ENCODE peak calls at places on chromosomes 3 and 15, in four cellular contexts. R is K562, C is GM12878, W is A549. N is an unnamed sample.
A peak's percentile ranks its signal among the peaks of the same experiment; 100 is the strongest.

GRCh38 chr3:105885261-105885660 is 16.4 kb upstream of the CBLB start:
- DNase-seq in R (no peak), C (no peak), W (no peak), N (no peak)

GRCh38 chr3:52357151-52358080 is 41.3 kb downstream of the DNAH1 start:
- DNase-seq in R (no peak), C (no peak), W (no peak), N (no peak)

GRCh38 chr15:96402403-96402802 is 71.9 kb downstream of the NR2F2 start:
- DNase-seq in R (peak; percentile 24), C (no peak), W (no peak), N (no peak)

GRCh38 chr15:81888748-81889479 is 156.9 kb downstream of the MEX3B start:
- DNase-seq in R (no peak), C (no peak), W (no peak), N (peak; percentile 76)

GRCh38 chr15:69909719-69910444 is 187.8 kb downstream of the TLE3 start:
- DNase-seq in R (peak; percentile 8), C (no peak), W (no peak), N (no peak)

GRCh38 chr3:137767146-137768020 is 3.3 kb downstream of the SOX14 start:
- DNase-seq in R (no peak), C (no peak), W (no peak), N (no peak)

GRCh38 chr15:70252936-70253280 is 155.2 kb upstream of the TLE3 start:
- DNase-seq in R (no peak), C (no peak), W (no peak), N (no peak)

GRCh38 chr15:90344632-90345031 is 7.5 kb upstream of the ZNF774 start:
- DNase-seq in R (no peak), C (no peak), W (no peak), N (no peak)

GRCh38 chr3:12148183-12148940 is 10.3 kb downstream of the TIMP4 start:
- DNase-seq in R (no peak), C (no peak), W (no peak), N (no peak)

GRCh38 chr3:12706504-12707253 is 42.8 kb upstream of the RAF1 start:
- DNase-seq in R (peak; percentile 87), C (peak; percentile 45), W (peak; percentile 59), N (peak; percentile 74)

GRCh38 chr3:195609229-195609628 is 25.5 kb upstream of the APOD start:
- DNase-seq in R (no peak), C (no peak), W (no peak), N (no peak)

GRCh38 chr15:74420193-74420905 is 13.4 kb downstream of the SEMA7A start:
- DNase-seq in R (no peak), C (no peak), W (no peak), N (no peak)

GRCh38 chr15:64515196-64515595 is 54.8 kb downstream of the ZNF609 start:
- DNase-seq in R (no peak), C (no peak), W (no peak), N (no peak)

GRCh38 chr15:74010929-74011540 is 16.5 kb downstream of the PML start:
- DNase-seq in R (no peak), C (no peak), W (no peak), N (no peak)

GRCh38 chr3:72299321-72299802 is 514.4 kb upstream of the PROK2 start:
- DNase-seq in R (no peak), C (no peak), W (no peak), N (peak; percentile 59)

GRCh38 chr3:37168896-37169295 is 5.5 kb downstream of the LRRFIP2 start:
- DNase-seq in R (no peak), C (no peak), W (no peak), N (no peak)

GRCh38 chr3:21889166-21889565 is 138.2 kb upstream of the ZNF385D start:
- DNase-seq in R (no peak), C (no peak), W (no peak), N (no peak)

GRCh38 chr3:134251731-134252391 is 1.2 kb upstream of the RYK start:
- DNase-seq in R (no peak), C (no peak), W (no peak), N (no peak)

GRCh38 chr15:101318810-101319200 is 23.8 kb upstream of the SNRPA1 start:
- DNase-seq in R (no peak), C (no peak), W (no peak), N (no peak)

GRCh38 chr3:9068044-9068443 is 104.8 kb upstream of the RAD18 start:
- DNase-seq in R (no peak), C (no peak), W (no peak), N (no peak)

GRCh38 chr3:32226875-32227500 is 11.5 kb upstream of the CMTM8 start:
- DNase-seq in R (no peak), C (no peak), W (peak; percentile 23), N (peak; percentile 30)

GRCh38 chr3:184568918-184569829 is 7.6 kb downstream of the EPHB3 start:
- DNase-seq in R (peak; percentile 9), C (no peak), W (no peak), N (peak; percentile 97)

GRCh38 chr15:36501063-36501678 is 78.3 kb upstream of the CDIN1 start:
- DNase-seq in R (peak; percentile 72), C (peak; percentile 19), W (peak; percentile 13), N (peak; percentile 79)

GRCh38 chr15:68483165-68483564 is 51.2 kb upstream of the ITGA11 start:
- DNase-seq in R (no peak), C (no peak), W (no peak), N (no peak)

GRCh38 chr15:59313703-59314332 is 58.9 kb downstream of the MYO1E start:
- DNase-seq in R (no peak), C (peak; percentile 81), W (peak; percentile 67), N (peak; percentile 47)

GRCh38 chr3:59777559-59778178 is 727.8 kb upstream of the CFAP20DC start:
- DNase-seq in R (no peak), C (no peak), W (no peak), N (no peak)

GRCh38 chr3:169515132-169515531 is 148.4 kb downstream of the MECOM start:
- DNase-seq in R (no peak), C (no peak), W (no peak), N (no peak)

GRCh38 chr3:142394921-142395622 is 52.8 kb downstream of the XRN1 start:
- DNase-seq in R (peak; percentile 15), C (no peak), W (no peak), N (peak; percentile 30)

GRCh38 chr3:195263193-195263924 is 7.6 kb downstream of the XXYLT1 start:
- DNase-seq in R (no peak), C (no peak), W (no peak), N (peak; percentile 21)

GRCh38 chr3:85594648-85595047 is 635.9 kb downstream of the CADM2 start:
- DNase-seq in R (no peak), C (no peak), W (no peak), N (no peak)

GRCh38 chr15:42178056-42178455 is 21.6 kb upstream of the PLA2G4F start:
- DNase-seq in R (no peak), C (no peak), W (no peak), N (no peak)

GRCh38 chr3:10371789-10372188 is 50.9 kb upstream of the SEC13 start:
- DNase-seq in R (no peak), C (no peak), W (no peak), N (no peak)

GRCh38 chr15:72562878-72563277 is 88.7 kb downstream of the ARIH1 start:
- DNase-seq in R (no peak), C (no peak), W (no peak), N (no peak)

GRCh38 chr3:117149577-117149976 is 440.0 kb downstream of the TUSC7 start:
- DNase-seq in R (no peak), C (no peak), W (no peak), N (no peak)

DNA sequence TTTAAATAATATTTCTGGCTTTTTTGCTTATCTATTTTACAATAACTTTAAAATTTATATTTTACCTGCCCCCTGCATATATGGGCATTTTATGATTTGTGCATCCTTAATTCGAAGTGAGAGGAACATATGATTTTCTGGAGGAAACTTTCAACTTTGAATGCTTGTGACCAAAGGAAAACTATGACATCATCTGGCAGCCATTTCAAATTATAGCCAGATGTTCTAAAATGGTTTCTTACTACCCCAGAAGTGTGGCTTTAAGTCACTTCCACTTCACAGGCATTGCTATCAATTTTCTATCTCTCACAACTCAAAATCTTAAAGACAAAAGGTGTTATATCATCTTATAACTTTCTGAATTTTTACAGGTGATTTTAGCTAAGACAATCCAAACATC is 508.8 kb downstream of the RBMS3 start:
- DNase-seq in R (no peak), C (no peak), W (no peak), N (peak; percentile 47)
- TF ChIP-seq ELK1 in R (no peak), C (no peak), W (no peak), N (no peak)

GRCh38 chr3:128051837-128052766 is at the start of gene SEC61A1:
- DNase-seq in R (peak; percentile 92), C (peak; percentile 72), W (peak; percentile 89), N (peak; percentile 92)
- TF ChIP-seq POLR2A in R (peak; percentile 82), C (peak; percentile 97), W (peak; percentile 69), N (peak; percentile 98)

GRCh38 chr3:160400631-160401150 is 1.2 kb downstream of the SMC4 start:
- DNase-seq in R (peak; percentile 39), C (no peak), W (no peak), N (no peak)
- TF ChIP-seq ELK1 in R (no peak), C (no peak), W (no peak), N (no peak)

DNA sequence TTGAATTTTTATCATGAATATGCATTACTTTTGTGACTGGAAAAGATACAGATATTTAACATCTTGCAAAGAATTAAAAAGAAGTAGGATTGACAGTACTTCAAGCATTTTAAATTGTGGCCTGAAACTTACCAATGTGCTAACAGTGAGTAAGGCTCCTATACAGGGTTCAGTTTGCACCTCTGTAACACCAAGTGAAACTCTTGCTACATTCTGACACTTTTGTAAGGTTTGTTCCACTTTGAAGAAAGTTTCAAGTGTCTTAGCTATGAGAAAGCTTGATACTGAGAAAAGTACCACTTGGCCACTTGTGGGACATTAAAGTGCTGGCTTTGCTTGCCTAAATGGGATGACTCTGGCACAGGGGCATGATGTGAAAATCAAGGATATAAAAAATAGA is 289.2 kb downstream of the CTNNB1 start:
- DNase-seq in R (no peak), C (no peak), W (no peak), N (no peak)
- TF ChIP-seq POLR2A in R (no peak), C (no peak), W (no peak), N (no peak)

DNA sequence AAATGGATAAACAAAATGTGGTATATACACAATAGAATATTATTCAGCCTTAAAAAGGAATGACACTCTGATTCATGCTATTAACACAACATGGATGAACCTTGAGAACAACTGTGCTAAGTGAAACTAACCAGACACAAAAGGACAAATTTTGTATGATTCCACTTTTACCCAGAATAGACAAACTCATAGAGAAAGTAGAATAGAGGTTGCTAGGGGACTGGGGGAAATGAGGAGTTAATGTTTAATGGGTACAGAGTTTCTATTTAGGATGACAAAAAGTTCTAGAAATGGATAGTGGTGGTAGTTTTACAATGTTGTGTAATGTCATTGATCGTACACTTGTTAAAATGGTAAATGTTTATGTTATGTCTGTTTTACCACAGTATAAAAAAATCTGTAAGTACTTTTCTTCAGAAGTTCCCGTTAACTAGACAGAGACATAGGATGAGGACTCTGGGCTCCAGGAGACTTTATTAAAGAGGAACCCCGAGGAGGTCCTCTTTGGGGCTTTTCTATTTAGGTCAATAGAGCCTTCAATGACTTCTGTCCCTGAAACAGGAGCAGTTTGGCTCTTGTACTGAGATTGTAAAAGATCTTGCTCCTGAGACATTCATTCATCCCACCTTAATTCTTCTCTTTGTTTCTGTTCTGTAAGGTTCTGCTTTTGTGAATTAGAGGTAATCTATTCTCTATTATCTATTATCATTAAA is 24.5 kb downstream of the ABHD6 start:
- DNase-seq in R (no peak), C (no peak), W (no peak), N (no peak)
- TF ChIP-seq ELK1 in R (no peak), C (no peak), W (no peak), N (no peak)